ENCODE peak calls at places on chromosomes 6 and 20, in eight cellular contexts. A, O, X, V, C, H, M and D are unnamed samples.

GRCh38 chr6:153801917-153802316 is 237.1 kb upstream of the OPRM1 start:
- DNase-seq in X (no peak), O (no peak), M (no peak), A (no peak), C (no peak), H (no peak), V (no peak), D (no peak)

GRCh38 chr20:56628873-56629463 is at the start of gene TFAP2C:
- DNase-seq in V (no peak), C (peak; percentile 52), O (peak; percentile 71), A (peak; percentile 68), H (peak; percentile 87), X (no peak), M (peak; percentile 59), D (peak; percentile 90)

GRCh38 chr6:125918681-125919566 is 37.6 kb upstream of the HINT3 start:
- DNase-seq in H (no peak), A (peak; percentile 30), V (no peak), X (peak; percentile 8), O (peak; percentile 33), M (no peak), C (peak; percentile 81), D (no peak)

GRCh38 chr6:164741938-164742451 is 567.4 kb downstream of the C6orf118 start:
- DNase-seq in X (no peak), H (no peak), M (no peak), C (no peak), A (no peak), O (no peak), V (no peak), D (no peak)

GRCh38 chr6:106609699-106610098 is 19.6 kb downstream of the RTN4IP1 start:
- DNase-seq in H (no peak), A (no peak), V (no peak), M (no peak), O (peak; percentile 25), X (no peak), C (no peak), D (no peak)

GRCh38 chr20:50267041-50267865 is 76.6 kb downstream of the CEBPB start:
- DNase-seq in O (peak; percentile 89), X (no peak), M (peak; percentile 62), V (no peak), C (peak; percentile 57), H (peak; percentile 85), A (no peak), D (peak; percentile 92)

GRCh38 chr6:112367655-112368054 is 20.5 kb downstream of the RFPL4B start:
- DNase-seq in O (no peak), V (no peak), X (no peak), A (no peak), H (no peak), M (no peak), C (no peak), D (no peak)

GRCh38 chr6:160036790-160037206 is 67.9 kb downstream of the IGF2R start:
- DNase-seq in H (no peak), A (peak; percentile 49), V (peak; percentile 83), C (peak; percentile 85), M (peak; percentile 38), X (no peak), O (peak; percentile 44), D (no peak)

GRCh38 chr20:24970743-24971142 is 21.7 kb downstream of the CST7 start:
- DNase-seq in H (peak; percentile 39), A (no peak), X (no peak), C (no peak), O (no peak), V (no peak), M (no peak), D (no peak)

GRCh38 chr20:54846948-54847347 is 371.6 kb downstream of the DOK5 start:
- DNase-seq in C (no peak), A (no peak), H (no peak), X (no peak), O (no peak), V (no peak), M (no peak), D (no peak)

GRCh38 chr6:16352258-16352635 is 113.9 kb downstream of the GMPR start:
- DNase-seq in M (no peak), V (no peak), A (no peak), H (no peak), X (no peak), C (peak; percentile 61), O (no peak), D (no peak)

GRCh38 chr20:7744411-7744810 is 195.8 kb downstream of the HAO1 start:
- DNase-seq in H (no peak), A (no peak), O (no peak), C (peak; percentile 90), X (no peak), M (no peak), V (no peak), D (no peak)

GRCh38 chr20:23283096-23283850 is 67.3 kb upstream of the NXT1 start:
- DNase-seq in C (no peak), V (no peak), X (no peak), M (no peak), A (no peak), O (no peak), H (no peak), D (no peak)

GRCh38 chr6:116801971-116802370 is 26.9 kb downstream of the GPRC6A start:
- DNase-seq in H (no peak), X (no peak), O (no peak), C (no peak), M (no peak), A (no peak), V (no peak), D (no peak)

GRCh38 chr6:80523531-80523970 is 417.1 kb downstream of the BCKDHB start:
- DNase-seq in X (no peak), C (peak; percentile 40), V (no peak), O (peak; percentile 19), H (peak; percentile 45), A (peak; percentile 28), M (no peak), D (peak; percentile 41)

GRCh38 chr6:168410554-168411011 is 30.4 kb upstream of the SMOC2 start:
- DNase-seq in X (no peak), M (no peak), V (no peak), A (no peak), O (no peak), H (no peak), C (no peak), D (no peak)

GRCh38 chr20:36432096-36432495 is 109.2 kb upstream of the MYL9 start:
- DNase-seq in H (no peak), A (no peak), O (no peak), V (no peak), C (no peak), M (no peak), X (no peak), D (no peak)

GRCh38 chr20:36439731-36440072 is 101.6 kb upstream of the MYL9 start:
- DNase-seq in O (no peak), H (no peak), C (no peak), A (no peak), V (no peak), X (no peak), M (no peak), D (no peak)

GRCh38 chr20:36434383-36434782 is 106.9 kb upstream of the MYL9 start:
- DNase-seq in V (no peak), M (no peak), O (no peak), H (no peak), A (no peak), C (no peak), X (no peak), D (no peak)

GRCh38 chr20:36439040-36439730 is 102.1 kb upstream of the MYL9 start:
- DNase-seq in V (no peak), M (peak; percentile 58), X (peak; percentile 67), H (peak; percentile 76), A (peak; percentile 68), C (peak; percentile 25), O (peak; percentile 79), D (peak; percentile 75)

GRCh38 chr20:36435799-36436541 is 105.3 kb upstream of the MYL9 start:
- DNase-seq in M (peak; percentile 71), C (peak; percentile 44), H (peak; percentile 90), O (peak; percentile 89), X (peak; percentile 89), A (peak; percentile 73), V (no peak), D (peak; percentile 90)
- H3K4me3 ChIP-seq in M (peak overlapping the region; percentile 56), C (peak overlapping the region; percentile 24), H (peak overlapping the region; percentile 55), O (peak overlapping the region; percentile 37), X (peak overlapping the region; percentile 45), A (no peak overlapping the region), V (peak overlapping the region; percentile 42), D (no peak overlapping the region)

DNA sequence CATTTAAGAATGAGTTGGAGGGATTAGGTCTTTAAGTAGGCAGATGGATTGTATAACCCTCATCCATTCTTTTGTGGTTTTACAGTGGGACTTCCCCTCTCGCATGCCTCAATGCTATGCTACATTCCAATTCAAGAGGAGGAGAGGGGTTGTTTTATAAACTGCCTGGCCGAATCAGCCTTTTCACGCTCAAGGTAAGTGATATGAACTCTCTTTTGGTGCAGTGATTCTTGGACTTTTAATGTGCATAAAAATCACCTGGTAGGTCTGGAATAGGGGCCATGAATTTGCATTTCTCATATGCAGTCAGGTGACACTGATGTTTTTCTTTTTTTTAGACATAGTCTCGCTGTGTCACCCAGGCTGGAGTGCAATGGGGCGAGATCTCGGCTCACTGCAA is 10.8 kb downstream of the ASXL1 start:
- DNase-seq in H (no peak), X (no peak), A (no peak), M (no peak), C (peak; percentile 82), O (no peak), V (no peak), D (no peak)
- H3K4me1 ChIP-seq in H (peaks cover 37% of the 10 kb centered on the region), X (peaks cover 31% of the 10 kb centered on the region), A (peaks cover 40% of the 10 kb centered on the region), M (peaks cover 51% of the 10 kb centered on the region), C (peaks cover 4% of the 10 kb centered on the region), O (peaks cover 9% of the 10 kb centered on the region), V (peaks cover 45% of the 10 kb centered on the region), D (peaks cover 20% of the 10 kb centered on the region)

GRCh38 chr6:63824722-63825121 is 189.1 kb downstream of the PHF3 start:
- DNase-seq in X (no peak), H (no peak), O (peak; percentile 40), C (no peak), A (no peak), M (no peak), V (no peak), D (no peak)
- TF ChIP-seq CTCF in X (no peak), H (no peak), O (no peak), C (no peak), A (no peak), M (no peak), V (no peak), D (no peak)

DNA sequence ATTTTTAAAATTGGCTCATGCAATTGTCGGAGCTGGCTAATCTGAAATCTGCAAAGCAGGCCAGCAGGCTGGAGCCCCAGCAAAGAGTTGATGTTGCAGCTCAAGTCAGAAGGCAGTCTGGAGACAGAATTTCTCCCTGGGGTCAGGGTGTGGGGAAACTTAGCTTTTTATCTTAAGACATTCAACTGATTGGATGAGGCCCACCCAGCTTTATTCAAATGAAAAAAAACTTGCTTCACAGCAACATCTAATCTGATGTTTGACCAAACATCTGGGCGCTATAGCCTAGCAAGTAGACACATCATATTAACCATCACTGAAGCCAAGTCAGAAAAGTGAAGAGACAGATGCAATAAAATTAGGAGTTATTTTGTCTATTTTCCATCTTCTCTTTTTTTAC is 108.8 kb upstream of the CCDC28A start:
- DNase-seq in V (no peak), O (no peak), H (no peak), A (no peak), X (no peak), C (no peak), M (no peak), D (no peak)
- H3K4me3 ChIP-seq in V (no peak overlapping the region), O (no peak overlapping the region), H (no peak overlapping the region), A (no peak overlapping the region), X (no peak overlapping the region), C (no peak overlapping the region), M (no peak overlapping the region), D (no peak overlapping the region)